ENCODE peak calls at places on chromosome 4, in nine cellular contexts. I, V, W, T, X, Q, E, P and O are unnamed samples.

GRCh38 chr4:114598191-114599121 is at the start of gene UGT8:
- DNase-seq in I (peak), V (peak), W (no peak), T (peak), X (no peak), Q (no peak), E (peak), P (peak), O (peak)

GRCh38 chr4:86835677-86836076 is 13.5 kb downstream of the SLC10A6 start:
- DNase-seq in I (no peak), V (no peak), W (no peak), T (no peak), X (no peak), Q (no peak), E (no peak), P (no peak), O (no peak)

GRCh38 chr4:16676247-16676646 is 222.2 kb downstream of the LDB2 start:
- DNase-seq in I (no peak), V (no peak), W (no peak), T (no peak), X (no peak), Q (no peak), E (no peak), P (no peak), O (no peak)

GRCh38 chr4:71189471-71189870 is 149.3 kb upstream of the SLC4A4 start:
- DNase-seq in I (no peak), V (no peak), W (no peak), T (no peak), X (no peak), Q (no peak), E (no peak), P (no peak), O (peak)

GRCh38 chr4:131302108-131302507 is 1847.0 kb upstream of the PCDH10 start:
- DNase-seq in I (peak), V (no peak), W (no peak), T (no peak), X (no peak), Q (no peak), E (peak), P (no peak), O (no peak)

GRCh38 chr4:76803522-76803921 is 94.4 kb downstream of the SOWAHB start:
- DNase-seq in I (peak), V (peak), W (no peak), T (no peak), X (peak), Q (no peak), E (no peak), P (no peak), O (peak)

GRCh38 chr4:40608628-40609027 is 21.0 kb downstream of the RBM47 start:
- DNase-seq in I (no peak), V (no peak), W (no peak), T (no peak), X (no peak), Q (no peak), E (no peak), P (no peak), O (peak)

GRCh38 chr4:169275180-169275579 is 4.4 kb upstream of the SH3RF1 start:
- DNase-seq in I (no peak), V (no peak), W (no peak), T (no peak), X (no peak), Q (no peak), E (no peak), P (no peak), O (no peak)

GRCh38 chr4:122167369-122167768 is 15.2 kb downstream of the BLTP1 start:
- DNase-seq in I (no peak), V (peak), W (no peak), T (no peak), X (no peak), Q (no peak), E (no peak), P (no peak), O (no peak)

GRCh38 chr4:995311-996026 is 2.3 kb upstream of the SLC26A1 start:
- DNase-seq in I (no peak), V (no peak), W (no peak), T (no peak), X (no peak), Q (no peak), E (no peak), P (no peak), O (no peak)

GRCh38 chr4:162485486-162485885 is 321.7 kb upstream of the FSTL5 start:
- DNase-seq in I (no peak), V (no peak), W (no peak), T (no peak), X (peak), Q (no peak), E (no peak), P (no peak), O (no peak)

GRCh38 chr4:136939781-136940180 is 592.5 kb downstream of the PCDH18 start:
- DNase-seq in I (no peak), V (no peak), W (no peak), T (no peak), X (no peak), Q (no peak), E (no peak), P (no peak), O (no peak)

GRCh38 chr4:121370729-121371325 is 10.0 kb downstream of the QRFPR start:
- DNase-seq in I (peak), V (peak), W (no peak), T (peak), X (no peak), Q (peak), E (no peak), P (no peak), O (peak)

GRCh38 chr4:119648398-119648797 is 19.8 kb upstream of the PDE5A start:
- DNase-seq in I (no peak), V (no peak), W (no peak), T (no peak), X (no peak), Q (no peak), E (no peak), P (no peak), O (no peak)

GRCh38 chr4:3493720-3494492 is 30.8 kb downstream of the DOK7 start:
- DNase-seq in I (no peak), V (no peak), W (no peak), T (no peak), X (no peak), Q (no peak), E (no peak), P (no peak), O (no peak)

GRCh38 chr4:6343950-6344408 is 74.3 kb downstream of the WFS1 start:
- DNase-seq in I (peak), V (peak), W (no peak), T (peak), X (peak), Q (no peak), E (peak), P (no peak), O (peak)

GRCh38 chr4:169765845-169766244 is 8.1 kb upstream of the HPF1 start:
- DNase-seq in I (no peak), V (no peak), W (no peak), T (no peak), X (no peak), Q (no peak), E (no peak), P (no peak), O (no peak)

GRCh38 chr4:20572976-20573375 is 127.3 kb upstream of the PACRGL start:
- DNase-seq in I (no peak), V (peak), W (no peak), T (no peak), X (no peak), Q (no peak), E (no peak), P (no peak), O (no peak)

GRCh38 chr4:13347517-13348125 is 136.5 kb downstream of the RAB28 start:
- DNase-seq in I (no peak), V (no peak), W (no peak), T (no peak), X (no peak), Q (no peak), E (no peak), P (no peak), O (no peak)

GRCh38 chr4:143084566-143084965 is 100.2 kb upstream of the USP38 start:
- DNase-seq in I (no peak), V (peak), W (no peak), T (no peak), X (no peak), Q (no peak), E (no peak), P (no peak), O (no peak)